ENCODE peak calls at places on chromosome 14, in nine cellular contexts. One of them, this sample, is unnamed.

GRCh38 chr14:26841920-26842741 is 244.3 kb upstream of the NOVA1 start:
- DNase-seq in AG10803: peak; percentile 99
- DNase-seq in activated CD4-positive, alpha-beta T cell treated with anti-CD3 and anti-CD28 coated beads for 36 hours: no peak
- DNase-seq in uterus: peak; percentile 66
- DNase-seq in GM12878: no peak
- DNase-seq in lower leg skin: peak; percentile 82
- DNase-seq in HTR-8/SVneo: peak; percentile 69
- DNase-seq in germinal center: no peak
- DNase-seq in T47D: no peak
- DNase-seq in this sample: peak; percentile 72

GRCh38 chr14:67704484-67705089 is 2.9 kb downstream of the RDH12 start:
- DNase-seq in AG10803: peak; percentile 50
- DNase-seq in activated CD4-positive, alpha-beta T cell treated with anti-CD3 and anti-CD28 coated beads for 36 hours: peak; percentile 35
- DNase-seq in uterus: no peak
- DNase-seq in GM12878: peak; percentile 45
- DNase-seq in lower leg skin: no peak
- DNase-seq in HTR-8/SVneo: peak; percentile 95
- DNase-seq in germinal center: peak; percentile 54
- DNase-seq in T47D: peak; percentile 53
- DNase-seq in this sample: no peak

GRCh38 chr14:60188115-60188514 is 22.9 kb upstream of the DHRS7 start:
- DNase-seq in AG10803: no peak
- DNase-seq in activated CD4-positive, alpha-beta T cell treated with anti-CD3 and anti-CD28 coated beads for 36 hours: no peak
- DNase-seq in uterus: no peak
- DNase-seq in GM12878: no peak
- DNase-seq in lower leg skin: no peak
- DNase-seq in HTR-8/SVneo: no peak
- DNase-seq in germinal center: no peak
- DNase-seq in T47D: no peak
- DNase-seq in this sample: no peak

GRCh38 chr14:95322646-95323045 is 2.9 kb upstream of the CLMN start:
- DNase-seq in AG10803: no peak
- DNase-seq in activated CD4-positive, alpha-beta T cell treated with anti-CD3 and anti-CD28 coated beads for 36 hours: no peak
- DNase-seq in uterus: no peak
- DNase-seq in GM12878: no peak
- DNase-seq in lower leg skin: no peak
- DNase-seq in HTR-8/SVneo: no peak
- DNase-seq in germinal center: no peak
- DNase-seq in T47D: no peak
- DNase-seq in this sample: no peak

GRCh38 chr14:102993523-102993922 is 63.8 kb downstream of the CDC42BPB start:
- DNase-seq in AG10803: peak; percentile 20
- DNase-seq in activated CD4-positive, alpha-beta T cell treated with anti-CD3 and anti-CD28 coated beads for 36 hours: no peak
- DNase-seq in uterus: no peak
- DNase-seq in GM12878: no peak
- DNase-seq in lower leg skin: no peak
- DNase-seq in HTR-8/SVneo: peak; percentile 40
- DNase-seq in germinal center: no peak
- DNase-seq in T47D: peak; percentile 75
- DNase-seq in this sample: no peak

GRCh38 chr14:69171569-69171968 is 18.6 kb upstream of the DCAF5 start:
- DNase-seq in AG10803: no peak
- DNase-seq in activated CD4-positive, alpha-beta T cell treated with anti-CD3 and anti-CD28 coated beads for 36 hours: no peak
- DNase-seq in uterus: no peak
- DNase-seq in GM12878: no peak
- DNase-seq in lower leg skin: no peak
- DNase-seq in HTR-8/SVneo: no peak
- DNase-seq in germinal center: no peak
- DNase-seq in T47D: no peak
- DNase-seq in this sample: no peak

GRCh38 chr14:99395904-99396530 is 84.6 kb downstream of the SETD3 start:
- DNase-seq in AG10803: peak; percentile 33
- DNase-seq in activated CD4-positive, alpha-beta T cell treated with anti-CD3 and anti-CD28 coated beads for 36 hours: peak; percentile 74
- DNase-seq in uterus: no peak
- DNase-seq in GM12878: no peak
- DNase-seq in lower leg skin: no peak
- DNase-seq in HTR-8/SVneo: no peak
- DNase-seq in germinal center: no peak
- DNase-seq in T47D: no peak
- DNase-seq in this sample: peak; percentile 57

GRCh38 chr14:56870336-56870735 is 60.1 kb upstream of the OTX2 start:
- DNase-seq in AG10803: no peak
- DNase-seq in activated CD4-positive, alpha-beta T cell treated with anti-CD3 and anti-CD28 coated beads for 36 hours: no peak
- DNase-seq in uterus: no peak
- DNase-seq in GM12878: no peak
- DNase-seq in lower leg skin: no peak
- DNase-seq in HTR-8/SVneo: no peak
- DNase-seq in germinal center: no peak
- DNase-seq in T47D: no peak
- DNase-seq in this sample: no peak

GRCh38 chr14:51564460-51564859 is 87.2 kb upstream of the FRMD6 start:
- DNase-seq in AG10803: no peak
- DNase-seq in activated CD4-positive, alpha-beta T cell treated with anti-CD3 and anti-CD28 coated beads for 36 hours: no peak
- DNase-seq in uterus: no peak
- DNase-seq in GM12878: no peak
- DNase-seq in lower leg skin: no peak
- DNase-seq in HTR-8/SVneo: no peak
- DNase-seq in germinal center: no peak
- DNase-seq in T47D: no peak
- DNase-seq in this sample: peak; percentile 31

GRCh38 chr14:45359766-45360165 is 106.8 kb upstream of the MIS18BP1 start:
- DNase-seq in AG10803: peak; percentile 48
- DNase-seq in activated CD4-positive, alpha-beta T cell treated with anti-CD3 and anti-CD28 coated beads for 36 hours: no peak
- DNase-seq in uterus: no peak
- DNase-seq in GM12878: no peak
- DNase-seq in lower leg skin: no peak
- DNase-seq in HTR-8/SVneo: no peak
- DNase-seq in germinal center: no peak
- DNase-seq in T47D: no peak
- DNase-seq in this sample: no peak

GRCh38 chr14:90446405-90446804 is 49.6 kb downstream of the CALM1 start:
- DNase-seq in AG10803: no peak
- DNase-seq in activated CD4-positive, alpha-beta T cell treated with anti-CD3 and anti-CD28 coated beads for 36 hours: no peak
- DNase-seq in uterus: no peak
- DNase-seq in GM12878: no peak
- DNase-seq in lower leg skin: no peak
- DNase-seq in HTR-8/SVneo: no peak
- DNase-seq in germinal center: no peak
- DNase-seq in T47D: no peak
- DNase-seq in this sample: no peak

GRCh38 chr14:71942904-71943694 is 10.9 kb downstream of the RGS6 start:
- DNase-seq in AG10803: no peak
- DNase-seq in activated CD4-positive, alpha-beta T cell treated with anti-CD3 and anti-CD28 coated beads for 36 hours: no peak
- DNase-seq in uterus: no peak
- DNase-seq in GM12878: peak; percentile 53
- DNase-seq in lower leg skin: no peak
- DNase-seq in HTR-8/SVneo: no peak
- DNase-seq in germinal center: no peak
- DNase-seq in T47D: no peak
- DNase-seq in this sample: no peak

GRCh38 chr14:74257078-74257987 is 18.1 kb downstream of the VSX2 start:
- DNase-seq in AG10803: peak; percentile 8
- DNase-seq in activated CD4-positive, alpha-beta T cell treated with anti-CD3 and anti-CD28 coated beads for 36 hours: peak; percentile 77
- DNase-seq in uterus: peak; percentile 40
- DNase-seq in GM12878: no peak
- DNase-seq in lower leg skin: no peak
- DNase-seq in HTR-8/SVneo: peak; percentile 91
- DNase-seq in germinal center: peak; percentile 86
- DNase-seq in T47D: peak; percentile 85
- DNase-seq in this sample: peak; percentile 18

GRCh38 chr14:103056322-103057027 is 874 bp downstream of the CDC42BPB start:
- DNase-seq in AG10803: peak; percentile 64
- DNase-seq in activated CD4-positive, alpha-beta T cell treated with anti-CD3 and anti-CD28 coated beads for 36 hours: no peak
- DNase-seq in uterus: peak; percentile 69
- DNase-seq in GM12878: no peak
- DNase-seq in lower leg skin: no peak
- DNase-seq in HTR-8/SVneo: peak; percentile 73
- DNase-seq in germinal center: no peak
- DNase-seq in T47D: no peak
- DNase-seq in this sample: peak; percentile 60

GRCh38 chr14:61362072-61362750 is 40.8 kb downstream of the PRKCH start:
- DNase-seq in AG10803: no peak
- DNase-seq in activated CD4-positive, alpha-beta T cell treated with anti-CD3 and anti-CD28 coated beads for 36 hours: no peak
- DNase-seq in uterus: no peak
- DNase-seq in GM12878: no peak
- DNase-seq in lower leg skin: no peak
- DNase-seq in HTR-8/SVneo: no peak
- DNase-seq in germinal center: no peak
- DNase-seq in T47D: no peak
- DNase-seq in this sample: no peak

GRCh38 chr14:65167072-65167645 is 64.8 kb upstream of the MAX start:
- DNase-seq in AG10803: no peak
- DNase-seq in activated CD4-positive, alpha-beta T cell treated with anti-CD3 and anti-CD28 coated beads for 36 hours: peak; percentile 49
- DNase-seq in uterus: no peak
- DNase-seq in GM12878: no peak
- DNase-seq in lower leg skin: no peak
- DNase-seq in HTR-8/SVneo: no peak
- DNase-seq in germinal center: no peak
- DNase-seq in T47D: no peak
- DNase-seq in this sample: no peak

GRCh38 chr14:85479306-85479705 is 50.6 kb upstream of the FLRT2 start:
- DNase-seq in AG10803: no peak
- DNase-seq in activated CD4-positive, alpha-beta T cell treated with anti-CD3 and anti-CD28 coated beads for 36 hours: no peak
- DNase-seq in uterus: no peak
- DNase-seq in GM12878: no peak
- DNase-seq in lower leg skin: no peak
- DNase-seq in HTR-8/SVneo: no peak
- DNase-seq in germinal center: no peak
- DNase-seq in T47D: no peak
- DNase-seq in this sample: no peak

GRCh38 chr14:106874365-106874764 is 1348.0 kb downstream of the TMEM121 start:
- DNase-seq in AG10803: no peak
- DNase-seq in activated CD4-positive, alpha-beta T cell treated with anti-CD3 and anti-CD28 coated beads for 36 hours: peak; percentile 48
- DNase-seq in uterus: no peak
- DNase-seq in GM12878: no peak
- DNase-seq in lower leg skin: no peak
- DNase-seq in HTR-8/SVneo: no peak
- DNase-seq in germinal center: no peak
- DNase-seq in T47D: no peak
- DNase-seq in this sample: no peak